ENCODE peak calls at places on chromosome 17, in four cellular contexts. V, U, J and K are unnamed samples.

GRCh38 chr17:71440513-71440912 is 680.3 kb upstream of the SOX9 start:
- DNase-seq in V (no peak), U (no peak), J (no peak), K (no peak)

GRCh38 chr17:39138416-39139136 is 12.9 kb downstream of the PLXDC1 start:
- DNase-seq in V (no peak), U (no peak), J (no peak), K (no peak)

GRCh38 chr17:18258356-18259038 is at the start of gene FLII:
- DNase-seq in V (peak), U (peak), J (no peak), K (peak)

GRCh38 chr17:55668581-55668980 is 54.1 kb downstream of the TMEM100 start:
- DNase-seq in V (no peak), U (no peak), J (no peak), K (no peak)

GRCh38 chr17:7846063-7846735 is 8.7 kb upstream of the TMEM88 start:
- DNase-seq in V (no peak), U (no peak), J (no peak), K (no peak)

GRCh38 chr17:39283896-39284295 is 58.2 kb upstream of the STAC2 start:
- DNase-seq in V (no peak), U (no peak), J (no peak), K (no peak)

GRCh38 chr17:27078296-27078695 is 215.6 kb upstream of the WSB1 start:
- DNase-seq in V (no peak), U (no peak), J (no peak), K (no peak)

GRCh38 chr17:81094744-81095607 is 60.0 kb downstream of the BAIAP2 start:
- DNase-seq in V (peak), U (peak), J (peak), K (peak)

GRCh38 chr17:72812823-72813222 is 279.7 kb downstream of the SLC39A11 start:
- DNase-seq in V (no peak), U (no peak), J (no peak), K (no peak)

GRCh38 chr17:66691644-66692500 is 143.0 kb upstream of the CACNG5 start:
- DNase-seq in V (no peak), U (no peak), J (no peak), K (no peak)

GRCh38 chr17:47946929-47947397 is 5.6 kb downstream of the PNPO start:
- DNase-seq in V (peak), U (peak), J (no peak), K (peak)

GRCh38 chr17:20266806-20267458 is 200.4 kb downstream of the LGALS9B start:
- DNase-seq in V (no peak), U (peak), J (no peak), K (no peak)

GRCh38 chr17:82780981-82781893 is 29.4 kb downstream of the TBCD start:
- DNase-seq in V (no peak), U (no peak), J (no peak), K (peak)

GRCh38 chr17:4899341-4900230 is at the start of gene C17orf107:
- DNase-seq in V (no peak), U (no peak), J (no peak), K (no peak)

GRCh38 chr17:48002920-48003685 is 32.2 kb downstream of the CDK5RAP3 start:
- DNase-seq in V (no peak), U (no peak), J (no peak), K (no peak)

DNA sequence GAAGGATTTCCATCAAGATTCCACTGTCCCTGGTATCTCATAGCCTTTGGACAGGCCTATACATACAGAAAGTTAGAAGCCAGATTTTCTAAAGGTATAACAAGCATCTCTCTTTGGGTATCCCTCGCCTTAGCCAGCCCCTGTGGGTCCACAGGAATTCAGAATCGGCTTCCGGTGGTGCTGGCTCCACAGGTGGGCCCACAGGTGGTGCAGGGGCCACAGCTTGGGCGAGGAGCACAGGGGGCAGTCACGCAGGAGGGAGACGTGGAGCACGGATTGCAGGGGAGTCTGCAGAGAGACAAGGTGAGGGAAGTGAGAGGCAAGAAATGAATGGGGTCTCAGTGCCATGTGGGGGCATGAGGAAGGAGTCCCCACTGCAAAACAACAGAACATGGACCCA is 3.5 kb downstream of the KRT38 start:
- DNase-seq in V (no peak), U (no peak), J (no peak), K (no peak)
- TF ChIP-seq HDAC2 in V (no peak), U (no peak), J (no peak), K (no peak)

DNA sequence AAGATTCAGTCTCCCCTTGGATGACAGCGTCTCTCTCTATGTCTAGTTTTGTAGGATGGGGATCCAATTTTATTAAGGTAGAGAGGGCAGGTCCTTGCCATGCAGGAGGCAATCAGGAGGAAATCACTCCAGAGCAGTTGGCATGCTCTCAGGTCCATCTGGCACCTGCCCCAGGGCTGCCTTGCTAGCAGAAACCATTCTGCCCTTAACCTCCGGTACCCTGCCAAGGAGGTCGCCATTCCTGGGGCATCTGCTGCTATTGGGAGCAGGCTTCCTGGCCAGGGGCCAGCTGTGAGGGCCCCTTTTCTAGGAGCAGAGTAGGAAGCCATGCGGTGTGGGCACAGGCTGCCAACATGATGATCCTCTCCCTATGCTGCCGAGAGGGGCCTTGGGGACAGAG is 47.7 kb upstream of the MGAT5B start:
- DNase-seq in V (no peak), U (no peak), J (no peak), K (no peak)
- TF ChIP-seq MYC in V (no peak), U (no peak), J (no peak), K (no peak)

DNA sequence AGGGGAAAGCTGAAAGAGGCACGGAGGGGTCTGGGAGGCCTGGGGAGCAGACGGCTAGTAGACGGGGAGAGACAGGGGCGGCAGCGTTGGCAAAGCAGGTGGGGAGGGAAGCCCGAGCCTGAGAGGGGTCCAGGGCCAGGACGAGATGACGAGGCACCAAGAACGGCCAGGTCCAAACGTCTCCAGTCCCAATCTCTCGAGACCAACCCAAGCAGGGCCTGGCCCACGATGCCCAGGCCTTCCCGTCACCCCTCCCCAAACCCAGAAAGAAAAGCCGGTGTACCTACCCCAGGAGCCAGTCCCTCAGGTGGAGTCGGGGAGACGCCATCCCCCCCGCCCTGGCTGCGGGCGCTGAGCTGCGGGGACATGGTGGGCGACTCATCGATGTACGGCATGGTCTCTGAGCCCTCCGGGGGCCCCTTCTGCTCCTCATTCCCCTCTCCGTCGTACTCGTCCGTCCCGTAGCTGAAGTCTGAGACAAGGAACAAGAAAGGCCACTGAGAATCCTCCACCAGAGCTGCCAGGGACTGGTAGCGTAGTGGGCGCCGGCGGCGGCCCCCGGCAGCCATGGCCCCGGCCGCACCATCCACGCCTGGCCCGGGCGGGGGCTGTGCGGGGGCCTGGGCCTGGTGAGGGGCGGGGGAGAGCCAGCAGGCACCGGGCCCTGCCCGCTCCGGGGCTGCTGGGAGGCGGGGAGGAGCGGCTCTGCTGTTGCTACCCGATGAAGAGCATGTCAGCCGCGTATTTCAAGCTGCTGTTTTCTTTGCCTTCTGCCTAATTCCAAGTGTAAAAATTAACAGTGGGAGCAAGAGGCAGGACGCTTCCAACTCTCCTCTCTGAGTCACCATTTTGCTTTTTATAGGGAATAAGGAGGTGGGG is 54.6 kb downstream of the ABR start:
- DNase-seq in V (no peak), U (no peak), J (no peak), K (no peak)
- TF ChIP-seq HDAC2 in V (no peak), U (no peak), J (no peak), K (no peak)

GRCh38 chr17:3890082-3890892 is 2.6 kb downstream of the CAMKK1 start:
- DNase-seq in V (no peak), U (no peak), J (no peak), K (peak)
- TF ChIP-seq MYC in V (no peak), U (no peak), J (no peak), K (peak)